ENCODE peak calls at places on chromosomes 11 and 22, in four cellular contexts. O is NCI-H2081, H is LNCaP clone FGC, X is frontal cortex. S is an unnamed sample.

GRCh38 chr11:69234740-69235710 is 58.9 kb upstream of the MYEOV start:
- DNase-seq in O (no peak), H (no peak), X (no peak), S (no peak)

GRCh38 chr22:37462983-37463382 is 23.2 kb downstream of the MFNG start:
- DNase-seq in O (no peak), H (no peak), X (no peak), S (no peak)

GRCh38 chr11:128057786-128058395 is 529.5 kb downstream of the ETS1 start:
- DNase-seq in O (no peak), H (no peak), X (no peak), S (no peak)

GRCh38 chr11:1473786-1474185 is 12.8 kb downstream of the MOB2 start:
- DNase-seq in O (no peak), H (no peak), X (no peak), S (no peak)

GRCh38 chr11:123152951-123153350 is 42.1 kb downstream of the CLMP start:
- DNase-seq in O (no peak), H (no peak), X (no peak), S (no peak)

GRCh38 chr11:30902929-30903328 is 316.8 kb upstream of the MPPED2 start:
- DNase-seq in O (no peak), H (no peak), X (no peak), S (no peak)

GRCh38 chr11:64342869-64343739 is 3.1 kb downstream of the CCDC88B start:
- DNase-seq in O (no peak), H (no peak), X (no peak), S (no peak)

GRCh38 chr11:4559527-4560440 is 14.8 kb downstream of the OR52M1 start:
- DNase-seq in O (no peak), H (no peak), X (no peak), S (no peak)

GRCh38 chr22:24758164-24758799 is 16.2 kb downstream of the PIWIL3 start:
- DNase-seq in O (peak; percentile 28), H (no peak), X (peak; percentile 53), S (peak; percentile 21)